ENCODE peak calls at places on chromosomes 13 and 19, in four cellular contexts. O is endothelial cell of umbilical vein; L is SIG-M5; H is CD8-positive, alpha-beta T cell. Z is an unnamed sample.

GRCh38 chr19:27776020-27776419 is 1436.9 kb downstream of the UQCRFS1 start:
- DNase-seq in O (no peak), L (no peak), H (no peak), Z (no peak)

GRCh38 chr19:52086481-52086880 is 9.1 kb downstream of the ZNF841 start:
- DNase-seq in O (no peak), L (no peak), H (no peak), Z (no peak)

GRCh38 chr19:36244066-36244465 is 29.2 kb downstream of the ZNF146 start:
- DNase-seq in O (no peak), L (no peak), H (no peak), Z (no peak)

GRCh38 chr13:44857736-44858135 is 131.5 kb downstream of the NUFIP1 start:
- DNase-seq in O (no peak), L (no peak), H (no peak), Z (no peak)

GRCh38 chr13:81184556-81185265 is 843.8 kb upstream of the SPRY2 start:
- DNase-seq in O (no peak), L (no peak), H (no peak), Z (no peak)

GRCh38 chr19:51096473-51097165 is 11.6 kb downstream of the CTU1 start:
- DNase-seq in O (no peak), L (no peak), H (no peak), Z (no peak)

GRCh38 chr13:41492432-41493267 is 35.3 kb downstream of the RGCC start:
- DNase-seq in O (peak), L (no peak), H (no peak), Z (no peak)

GRCh38 chr19:45994456-45994988 is 745 bp upstream of the CCDC61 start:
- DNase-seq in O (no peak), L (no peak), H (no peak), Z (no peak)

GRCh38 chr13:79194272-79194671 is 211.8 kb downstream of the RBM26 start:
- DNase-seq in O (no peak), L (peak), H (peak), Z (no peak)

GRCh38 chr13:64633948-64634347 is 2596.2 kb downstream of the PCDH9 start:
- DNase-seq in O (no peak), L (no peak), H (no peak), Z (no peak)

GRCh38 chr19:6853868-6854267 is 33.5 kb upstream of the ADGRE1 start:
- DNase-seq in O (no peak), L (no peak), H (no peak), Z (no peak)

GRCh38 chr19:18205180-18205915 is 1.5 kb upstream of the RAB3A start:
- DNase-seq in O (peak), L (no peak), H (peak), Z (peak)

GRCh38 chr19:46192990-46193650 is 36.4 kb upstream of the IGFL1 start:
- DNase-seq in O (no peak), L (peak), H (no peak), Z (peak)

GRCh38 chr19:4391701-4392543 is 8.4 kb downstream of the SH3GL1 start:
- DNase-seq in O (peak), L (no peak), H (no peak), Z (no peak)

GRCh38 chr13:31236211-31236786 is 36.5 kb downstream of the B3GLCT start:
- DNase-seq in O (peak), L (no peak), H (no peak), Z (no peak)

GRCh38 chr13:99916366-99917103 is 55.0 kb downstream of the ZIC5 start:
- DNase-seq in O (peak), L (peak), H (no peak), Z (no peak)

GRCh38 chr13:27374126-27374613 is 50.2 kb upstream of the GTF3A start:
- DNase-seq in O (no peak), L (no peak), H (no peak), Z (peak)

GRCh38 chr13:75416327-75417005 is 65.5 kb downstream of the TBC1D4 start:
- DNase-seq in O (no peak), L (no peak), H (no peak), Z (no peak)

GRCh38 chr19:12365372-12366162 is at the start of gene ZNF442:
- DNase-seq in O (peak), L (no peak), H (peak), Z (peak)

GRCh38 chr13:29937836-29938235 is 87.4 kb upstream of the UBL3 start:
- DNase-seq in O (no peak), L (no peak), H (peak), Z (no peak)

GRCh38 chr19:18596752-18597157 is 8.2 kb downstream of the REX1BD start:
- DNase-seq in O (peak), L (no peak), H (no peak), Z (peak)

GRCh38 chr19:24064175-24064574 is 22.8 kb upstream of the ZNF254 start:
- DNase-seq in O (no peak), L (no peak), H (no peak), Z (no peak)

GRCh38 chr19:22199171-22199570 is 2.4 kb upstream of the ZNF676 start:
- DNase-seq in O (no peak), L (no peak), H (no peak), Z (no peak)

GRCh38 chr19:33374406-33374703 is 846 bp downstream of the CEBPG start:
- DNase-seq in O (no peak), L (no peak), H (no peak), Z (no peak)

GRCh38 chr19:19062454-19063182 is 1.2 kb upstream of the SLC25A42 start:
- DNase-seq in O (peak), L (no peak), H (no peak), Z (no peak)

GRCh38 chr13:99967884-99968520 is 3.6 kb downstream of the ZIC5 start:
- DNase-seq in O (no peak), L (no peak), H (no peak), Z (no peak)

GRCh38 chr13:86174632-86175031 is 375.4 kb upstream of the SLITRK6 start:
- DNase-seq in O (no peak), L (no peak), H (no peak), Z (no peak)

GRCh38 chr13:106573279-106573831 is 5.4 kb upstream of the ARGLU1 start:
- DNase-seq in O (no peak), L (no peak), H (no peak), Z (no peak)

GRCh38 chr19:53586277-53586691 is 45.5 kb upstream of the DPRX start:
- DNase-seq in O (no peak), L (no peak), H (no peak), Z (no peak)

GRCh38 chr13:53123536-53123935 is 94.9 kb downstream of the OLFM4 start:
- DNase-seq in O (no peak), L (no peak), H (no peak), Z (no peak)

GRCh38 chr19:17246681-17247425 is 1.1 kb upstream of the NR2F6 start:
- DNase-seq in O (no peak), L (no peak), H (no peak), Z (no peak)

Z was measured in Peyer's patch.